ENCODE peak calls at places on chromosomes 13 and 19, in ten cellular contexts. P is DMS153; V is heart left ventricle; M is activated T-helper 1 cell treated with anti-CD3 and anti-CD28 coated beads, Interleukin-2, amount 50 U/mL, for 16 hours; D is tibial nerve; C is occipital lobe; A is progenitor cell of endocrine pancreas; X is central memory CD8-positive, alpha-beta T cell; O is NCI-H187; H is stimulated activated CD8-positive, alpha-beta memory T cell treated with anti-CD3 and anti-CD28 coated beads, Interleukin-4, amount 100 ng/mL, for 1 hour. L is an unnamed sample.

GRCh38 chr19:51977346-51977745 is 9.3 kb downstream of the ZNF350 start:
- DNase-seq in P (no peak), V (no peak), X (no peak), O (no peak), C (no peak), H (no peak), A (no peak), M (no peak), D (no peak), L (no peak)

GRCh38 chr19:46860846-46861690 is at the start of gene ARHGAP35:
- DNase-seq in D (no peak), O (peak), V (peak), A (no peak), H (no peak), C (peak), M (peak), P (no peak), X (peak), L (no peak)

GRCh38 chr13:42656136-42656535 is 82.2 kb downstream of the TNFSF11 start:
- DNase-seq in C (no peak), X (no peak), D (no peak), A (no peak), V (no peak), M (no peak), P (no peak), H (no peak), O (no peak), L (no peak)

GRCh38 chr13:23777571-23777870 is 111.7 kb downstream of the MIPEP start:
- DNase-seq in P (no peak), D (no peak), V (no peak), X (no peak), M (no peak), O (no peak), H (no peak), A (no peak), C (no peak), L (no peak)

GRCh38 chr19:13132471-13133166 is 14.6 kb downstream of the NACC1 start:
- DNase-seq in D (no peak), X (no peak), O (no peak), M (no peak), V (no peak), C (no peak), P (no peak), H (no peak), A (no peak), L (no peak)

GRCh38 chr13:40445557-40445990 is 220.9 kb downstream of the FOXO1 start:
- DNase-seq in D (no peak), H (no peak), C (no peak), A (no peak), M (no peak), V (peak), O (no peak), P (peak), X (no peak), L (no peak)

GRCh38 chr13:41313117-41313516 is 2.0 kb downstream of the NAA16 start:
- DNase-seq in D (no peak), H (no peak), A (no peak), V (no peak), P (no peak), O (no peak), C (no peak), M (no peak), X (no peak), L (no peak)

GRCh38 chr13:113796211-113796875 is 37.3 kb downstream of the TMEM255B start:
- DNase-seq in V (no peak), P (no peak), C (no peak), A (no peak), O (no peak), X (no peak), M (no peak), H (no peak), D (no peak), L (no peak)

GRCh38 chr19:4464815-4465581 is 7.1 kb upstream of the HDGFL2 start:
- DNase-seq in P (no peak), H (no peak), X (no peak), O (no peak), C (no peak), V (no peak), D (no peak), A (no peak), M (no peak), L (no peak)

GRCh38 chr13:113187263-113187669 is 21.2 kb downstream of the PCID2 start:
- DNase-seq in P (peak), A (no peak), M (no peak), C (peak), V (peak), X (no peak), D (peak), H (no peak), O (no peak), L (no peak)

GRCh38 chr13:41060723-41061074 is 610 bp upstream of the WBP4 start:
- DNase-seq in P (peak), H (peak), O (peak), A (peak), X (peak), M (peak), D (peak), C (peak), V (peak), L (peak)

GRCh38 chr13:89267734-89268133 is 1596.6 kb downstream of the SLITRK5 start:
- DNase-seq in V (no peak), D (no peak), H (no peak), A (no peak), P (no peak), M (no peak), C (no peak), O (no peak), X (no peak), L (no peak)

GRCh38 chr13:41648314-41648935 is 191.1 kb downstream of the RGCC start:
- DNase-seq in P (no peak), D (no peak), C (no peak), H (no peak), X (no peak), A (no peak), O (no peak), M (no peak), V (no peak), L (no peak)

GRCh38 chr19:1852294-1852646 is 4.0 kb upstream of the REXO1 start:
- DNase-seq in V (no peak), X (no peak), M (no peak), A (no peak), P (no peak), C (no peak), H (no peak), O (no peak), D (no peak), L (no peak)

GRCh38 chr19:19120308-19121156 is 17.7 kb downstream of the TMEM161A start:
- DNase-seq in O (no peak), X (no peak), P (no peak), M (no peak), D (no peak), V (no peak), H (no peak), A (peak), C (no peak), L (no peak)

GRCh38 chr13:39931505-39931904 is 276.0 kb downstream of the COG6 start:
- DNase-seq in P (no peak), A (no peak), M (no peak), H (no peak), V (no peak), O (no peak), D (no peak), C (no peak), X (no peak), L (no peak)

GRCh38 chr19:16435999-16436650 is 35.6 kb downstream of the EPS15L1 start:
- DNase-seq in V (no peak), M (no peak), A (no peak), X (no peak), C (no peak), P (no peak), O (no peak), H (no peak), D (no peak), L (no peak)

GRCh38 chr19:43457809-43458208 is 7.6 kb downstream of the LYPD3 start:
- DNase-seq in V (no peak), C (no peak), P (no peak), X (no peak), D (no peak), H (no peak), A (no peak), O (no peak), M (no peak), L (no peak)

L was measured in naive thymus-derived CD8-positive, alpha-beta T cell.